ENCODE peak calls at places on chromosomes 11 and 22, in six cellular contexts. One of them, this sample, is unnamed.

GRCh38 chr22:17237031-17237668 is 17.9 kb upstream of the ADA2 start:
- DNase-seq in GM12864: peak
- DNase-seq in mesendoderm: no peak
- DNase-seq in heart left ventricle: no peak
- DNase-seq in heart right ventricle: no peak
- DNase-seq in right lobe of liver: no peak
- DNase-seq in this sample: no peak

GRCh38 chr11:72751293-72752087 is 718 bp downstream of the ARAP1 start:
- DNase-seq in heart left ventricle: peak
- DNase-seq in mesendoderm: no peak
- DNase-seq in heart right ventricle: no peak
- DNase-seq in GM12864: no peak
- DNase-seq in right lobe of liver: no peak
- DNase-seq in this sample: no peak

GRCh38 chr11:66142370-66143263 is 72.5 kb downstream of the PACS1 start:
- DNase-seq in mesendoderm: peak
- DNase-seq in GM12864: no peak
- DNase-seq in heart left ventricle: no peak
- DNase-seq in heart right ventricle: no peak
- DNase-seq in right lobe of liver: no peak
- DNase-seq in this sample: no peak

GRCh38 chr11:76841923-76842452 is 18.7 kb upstream of the ACER3 start:
- DNase-seq in heart left ventricle: no peak
- DNase-seq in heart right ventricle: no peak
- DNase-seq in right lobe of liver: no peak
- DNase-seq in GM12864: no peak
- DNase-seq in mesendoderm: no peak
- DNase-seq in this sample: no peak

GRCh38 chr22:50086526-50086925 is 1.3 kb upstream of the MLC1 start:
- DNase-seq in GM12864: no peak
- DNase-seq in heart right ventricle: no peak
- DNase-seq in mesendoderm: no peak
- DNase-seq in heart left ventricle: no peak
- DNase-seq in right lobe of liver: no peak
- DNase-seq in this sample: peak

GRCh38 chr11:100942016-100942415 is 187.6 kb downstream of the PGR start:
- DNase-seq in GM12864: no peak
- DNase-seq in heart left ventricle: peak
- DNase-seq in right lobe of liver: peak
- DNase-seq in heart right ventricle: peak
- DNase-seq in mesendoderm: no peak
- DNase-seq in this sample: no peak

GRCh38 chr11:132935383-132935782 is 596.9 kb downstream of the OPCML start:
- DNase-seq in right lobe of liver: no peak
- DNase-seq in heart right ventricle: no peak
- DNase-seq in mesendoderm: no peak
- DNase-seq in heart left ventricle: no peak
- DNase-seq in GM12864: no peak
- DNase-seq in this sample: no peak

GRCh38 chr11:44629732-44630345 is 64.4 kb downstream of the CD82 start:
- DNase-seq in mesendoderm: no peak
- DNase-seq in right lobe of liver: no peak
- DNase-seq in heart right ventricle: no peak
- DNase-seq in heart left ventricle: no peak
- DNase-seq in GM12864: no peak
- DNase-seq in this sample: no peak

GRCh38 chr22:32079110-32080089 is 36.3 kb downstream of the SLC5A1 start:
- DNase-seq in heart left ventricle: no peak
- DNase-seq in GM12864: no peak
- DNase-seq in mesendoderm: peak
- DNase-seq in right lobe of liver: peak
- DNase-seq in heart right ventricle: no peak
- DNase-seq in this sample: peak

GRCh38 chr11:17906436-17906835 is 106.4 kb downstream of the SERGEF start:
- DNase-seq in right lobe of liver: no peak
- DNase-seq in heart right ventricle: no peak
- DNase-seq in GM12864: no peak
- DNase-seq in mesendoderm: peak
- DNase-seq in heart left ventricle: no peak
- DNase-seq in this sample: no peak

GRCh38 chr11:62612366-62613274 is at the start of the genes EML3 and ROM1:
- DNase-seq in right lobe of liver: peak
- DNase-seq in heart left ventricle: peak
- DNase-seq in GM12864: no peak
- DNase-seq in heart right ventricle: peak
- DNase-seq in mesendoderm: peak
- DNase-seq in this sample: no peak

GRCh38 chr11:123474994-123475393 is 44.9 kb downstream of the GRAMD1B start:
- DNase-seq in heart right ventricle: no peak
- DNase-seq in mesendoderm: no peak
- DNase-seq in right lobe of liver: no peak
- DNase-seq in heart left ventricle: no peak
- DNase-seq in GM12864: no peak
- DNase-seq in this sample: peak

DNA sequence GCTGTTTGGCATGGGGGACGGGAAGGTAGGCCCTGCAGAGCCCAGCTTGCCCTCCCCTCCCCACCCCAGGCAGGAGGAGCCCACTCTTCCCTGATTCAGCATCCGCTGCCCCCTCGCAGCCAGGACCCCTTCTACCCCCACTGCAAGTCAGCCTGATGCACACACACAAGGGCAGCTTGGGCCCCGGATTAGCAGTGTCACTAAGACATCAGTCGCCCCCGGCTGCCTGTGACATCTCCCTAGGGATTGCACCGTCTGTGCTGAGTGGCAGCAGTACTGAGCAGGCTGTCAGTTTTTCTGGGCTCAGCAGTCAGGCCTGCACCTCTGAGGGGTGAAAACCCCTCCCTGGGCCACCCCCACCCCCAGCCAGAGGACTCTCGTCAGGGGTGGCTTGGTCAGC is 30.4 kb upstream of the SYT7 start:
- DNase-seq in GM12864: no peak
- DNase-seq in heart left ventricle: no peak
- DNase-seq in mesendoderm: no peak
- DNase-seq in heart right ventricle: no peak
- DNase-seq in right lobe of liver: no peak
- DNase-seq in this sample: no peak
- H3K4me3 ChIP-seq in GM12864: no peak
- H3K4me3 ChIP-seq in heart left ventricle: no peak
- H3K4me3 ChIP-seq in mesendoderm: no peak
- H3K4me3 ChIP-seq in heart right ventricle: no peak
- H3K4me3 ChIP-seq in right lobe of liver: no peak
- H3K4me3 ChIP-seq in this sample: no peak

GRCh38 chr22:39932166-39932565 is 28.0 kb upstream of the TMA7B start:
- DNase-seq in heart left ventricle: no peak
- DNase-seq in heart right ventricle: no peak
- DNase-seq in mesendoderm: no peak
- DNase-seq in right lobe of liver: no peak
- DNase-seq in GM12864: no peak
- DNase-seq in this sample: no peak
- H3K4me3 ChIP-seq in heart left ventricle: no peak
- H3K4me3 ChIP-seq in heart right ventricle: no peak
- H3K4me3 ChIP-seq in mesendoderm: no peak
- H3K4me3 ChIP-seq in right lobe of liver: no peak
- H3K4me3 ChIP-seq in GM12864: no peak
- H3K4me3 ChIP-seq in this sample: no peak

DNA sequence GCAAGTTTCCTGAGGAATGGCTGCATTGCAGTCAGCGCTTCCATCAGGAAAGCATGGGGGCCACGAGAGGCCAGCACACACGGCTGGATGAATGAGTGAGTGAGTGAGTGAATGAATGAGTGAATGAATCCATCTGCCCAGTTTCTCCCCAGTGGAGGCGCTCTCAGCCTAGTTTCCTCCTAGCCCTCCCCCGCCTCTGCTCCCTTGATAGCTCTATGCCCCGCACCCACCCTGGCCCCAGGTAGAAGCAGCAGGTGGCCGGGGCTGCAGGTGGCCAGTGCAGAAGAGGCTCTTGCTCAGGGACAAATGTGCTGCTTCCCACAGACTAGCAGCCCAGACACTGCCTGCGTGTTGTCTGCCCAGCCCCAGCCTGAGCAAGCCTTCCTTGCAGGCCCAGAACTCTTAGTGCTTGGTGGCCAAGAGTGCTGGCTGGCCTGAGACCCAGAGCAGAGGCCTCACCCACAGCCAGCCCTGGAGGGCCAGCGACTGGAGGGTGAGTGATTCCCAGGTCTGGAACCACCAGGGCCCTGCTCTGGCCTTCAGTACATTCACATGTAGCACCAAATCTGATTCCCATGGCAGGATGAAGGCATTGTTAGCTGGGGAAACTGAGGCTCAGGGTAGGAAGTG is 31.1 kb upstream of the PDGFB start:
- DNase-seq in mesendoderm: no peak
- DNase-seq in heart left ventricle: no peak
- DNase-seq in right lobe of liver: no peak
- DNase-seq in heart right ventricle: no peak
- DNase-seq in GM12864: no peak
- DNase-seq in this sample: no peak
- H3K4me3 ChIP-seq in mesendoderm: no peak
- H3K4me3 ChIP-seq in heart left ventricle: no peak
- H3K4me3 ChIP-seq in right lobe of liver: no peak
- H3K4me3 ChIP-seq in heart right ventricle: no peak
- H3K4me3 ChIP-seq in GM12864: no peak
- H3K4me3 ChIP-seq in this sample: no peak

GRCh38 chr11:57868491-57868890 is 106.9 kb downstream of the CTNND1 start:
- DNase-seq in heart right ventricle: no peak
- DNase-seq in heart left ventricle: no peak
- DNase-seq in GM12864: no peak
- DNase-seq in right lobe of liver: no peak
- DNase-seq in mesendoderm: peak
- DNase-seq in this sample: no peak
- H3K4me3 ChIP-seq in heart right ventricle: no peak
- H3K4me3 ChIP-seq in heart left ventricle: no peak
- H3K4me3 ChIP-seq in GM12864: no peak
- H3K4me3 ChIP-seq in right lobe of liver: no peak
- H3K4me3 ChIP-seq in mesendoderm: no peak
- H3K4me3 ChIP-seq in this sample: no peak

GRCh38 chr11:12693075-12693473 is 18.9 kb downstream of the TEAD1 start:
- DNase-seq in right lobe of liver: no peak
- DNase-seq in heart left ventricle: no peak
- DNase-seq in mesendoderm: no peak
- DNase-seq in GM12864: no peak
- DNase-seq in heart right ventricle: no peak
- DNase-seq in this sample: no peak
- H3K4me3 ChIP-seq in right lobe of liver: no peak
- H3K4me3 ChIP-seq in heart left ventricle: peak
- H3K4me3 ChIP-seq in mesendoderm: no peak
- H3K4me3 ChIP-seq in GM12864: no peak
- H3K4me3 ChIP-seq in heart right ventricle: peak
- H3K4me3 ChIP-seq in this sample: peak

This sample was measured in AG04449.